ENCODE peak calls at places on chromosomes 3 and 15, in six cellular contexts. V, R, N, U, E and O are unnamed samples.

GRCh38 chr3:108838411-108838810 is 15.8 kb downstream of the TRAT1 start:
- DNase-seq in V (no peak), R (no peak), N (no peak), U (no peak), E (no peak), O (no peak)

GRCh38 chr15:37893309-37893708 is 41.1 kb upstream of the TMCO5A start:
- DNase-seq in V (no peak), R (no peak), N (no peak), U (no peak), E (no peak), O (no peak)

GRCh38 chr15:45343258-45343860 is 35.0 kb downstream of the GATM start:
- DNase-seq in V (no peak), R (no peak), N (no peak), U (no peak), E (no peak), O (no peak)

GRCh38 chr15:27427386-27427785 is 456.4 kb downstream of the GABRG3 start:
- DNase-seq in V (no peak), R (no peak), N (no peak), U (no peak), E (no peak), O (no peak)

GRCh38 chr15:55846108-55846707 is 103.3 kb upstream of the PRTG start:
- DNase-seq in V (peak; percentile 79), R (peak; percentile 37), N (peak; percentile 57), U (peak; percentile 76), E (peak; percentile 59), O (peak; percentile 52)

GRCh38 chr15:82852906-82853635 is 43.6 kb downstream of the WHAMM start:
- DNase-seq in V (no peak), R (no peak), N (no peak), U (no peak), E (no peak), O (no peak)

GRCh38 chr3:128274837-128275236 is 121.6 kb downstream of the EEFSEC start:
- DNase-seq in V (peak; percentile 96), R (peak; percentile 16), N (peak; percentile 91), U (no peak), E (no peak), O (no peak)

GRCh38 chr3:17040322-17040721 is 155.6 kb downstream of the PLCL2 start:
- DNase-seq in V (no peak), R (no peak), N (no peak), U (no peak), E (no peak), O (no peak)

GRCh38 chr3:127050733-127051132 is 67.8 kb downstream of the PLXNA1 start:
- DNase-seq in V (no peak), R (no peak), N (no peak), U (no peak), E (no peak), O (no peak)

GRCh38 chr15:81858586-81858985 is 187.2 kb downstream of the MEX3B start:
- DNase-seq in V (no peak), R (no peak), N (no peak), U (no peak), E (no peak), O (no peak)

GRCh38 chr3:173743512-173743911 is 346.0 kb downstream of the NLGN1 start:
- DNase-seq in V (no peak), R (no peak), N (no peak), U (no peak), E (no peak), O (no peak)

GRCh38 chr3:46334911-46335478 is 18.9 kb upstream of the CCR2 start:
- DNase-seq in V (peak; percentile 75), R (no peak), N (no peak), U (no peak), E (no peak), O (no peak)

GRCh38 chr3:46715507-46716175 is 2.0 kb downstream of the PRSS50 start:
- DNase-seq in V (no peak), R (no peak), N (no peak), U (no peak), E (no peak), O (no peak)

GRCh38 chr3:149494022-149494758 is 19.7 kb downstream of the TM4SF4 start:
- DNase-seq in V (peak; percentile 60), R (no peak), N (peak; percentile 53), U (peak; percentile 61), E (peak; percentile 65), O (peak; percentile 16)

GRCh38 chr15:79494392-79494909 is 62.3 kb downstream of the MINAR1 start:
- DNase-seq in V (no peak), R (no peak), N (no peak), U (no peak), E (no peak), O (no peak)